ENCODE peak calls at places on chromosomes 5 and 9, in four cellular contexts. O, C, M and H are unnamed samples.

GRCh38 chr5:176901260-176902101 is 2.3 kb upstream of the HK3 start:
- DNase-seq in O (no peak), C (peak; percentile 15), M (no peak), H (no peak)

GRCh38 chr9:136686794-136687711 is at the start of gene AGPAT2:
- DNase-seq in O (peak; percentile 67), C (peak; percentile 36), M (peak; percentile 50), H (peak; percentile 51)

GRCh38 chr5:139182528-139183296 is 15.5 kb downstream of the SIL1 start:
- DNase-seq in O (no peak), C (no peak), M (no peak), H (no peak)

GRCh38 chr9:134350416-134350994 is 24.2 kb downstream of the RXRA start:
- DNase-seq in O (no peak), C (no peak), M (no peak), H (no peak)

GRCh38 chr5:149044453-149045117 is 18.3 kb downstream of the SH3TC2 start:
- DNase-seq in O (no peak), C (no peak), M (no peak), H (no peak)

GRCh38 chr5:16382047-16382446 is 83.6 kb downstream of the ZNF622 start:
- DNase-seq in O (no peak), C (no peak), M (no peak), H (no peak)

GRCh38 chr5:180172447-180173197 is 36.4 kb downstream of the RASGEF1C start:
- DNase-seq in O (no peak), C (no peak), M (no peak), H (no peak)

GRCh38 chr9:87334366-87334765 is 163.3 kb upstream of the DAPK1 start:
- DNase-seq in O (no peak), C (no peak), M (no peak), H (no peak)

GRCh38 chr5:173682313-173682712 is 65.9 kb upstream of the BOD1 start:
- DNase-seq in O (no peak), C (no peak), M (no peak), H (no peak)

GRCh38 chr5:121744577-121744976 is 107.1 kb upstream of the FTMT start:
- DNase-seq in O (no peak), C (no peak), M (no peak), H (no peak)

GRCh38 chr5:10250804-10251276 is 760 bp downstream of the CCT5 start:
- DNase-seq in O (no peak), C (peak; percentile 41), M (peak; percentile 42), H (peak; percentile 54)

GRCh38 chr5:59598547-59598874 is 295.0 kb downstream of the PDE4D start:
- DNase-seq in O (no peak), C (no peak), M (no peak), H (no peak)

GRCh38 chr5:93252165-93252564 is 328.9 kb downstream of the NR2F1-AS1 start:
- DNase-seq in O (no peak), C (no peak), M (peak; percentile 34), H (no peak)

GRCh38 chr5:51159606-51160005 is 223.6 kb upstream of the ISL1 start:
- DNase-seq in O (no peak), C (no peak), M (no peak), H (no peak)
- H3K23ac ChIP-seq in O (no peak overlapping the region), C (no peak overlapping the region), M (no peak overlapping the region), H (no peak overlapping the region)

GRCh38 chr9:82488319-82488701 is 499.7 kb downstream of the SPATA31D1 start:
- DNase-seq in O (no peak), C (no peak), M (no peak), H (no peak)

GRCh38 chr9:82491604-82492003 is 503.0 kb downstream of the SPATA31D1 start:
- DNase-seq in O (no peak), C (peak; percentile 10), M (no peak), H (no peak)

GRCh38 chr9:82489579-82489915 is 501.0 kb downstream of the SPATA31D1 start:
- DNase-seq in O (no peak), C (peak; percentile 5), M (no peak), H (no peak)

GRCh38 chr9:82490019-82490499 is 501.5 kb downstream of the SPATA31D1 start:
- DNase-seq in O (no peak), C (peak; percentile 74), M (peak; percentile 72), H (peak; percentile 16)

DNA sequence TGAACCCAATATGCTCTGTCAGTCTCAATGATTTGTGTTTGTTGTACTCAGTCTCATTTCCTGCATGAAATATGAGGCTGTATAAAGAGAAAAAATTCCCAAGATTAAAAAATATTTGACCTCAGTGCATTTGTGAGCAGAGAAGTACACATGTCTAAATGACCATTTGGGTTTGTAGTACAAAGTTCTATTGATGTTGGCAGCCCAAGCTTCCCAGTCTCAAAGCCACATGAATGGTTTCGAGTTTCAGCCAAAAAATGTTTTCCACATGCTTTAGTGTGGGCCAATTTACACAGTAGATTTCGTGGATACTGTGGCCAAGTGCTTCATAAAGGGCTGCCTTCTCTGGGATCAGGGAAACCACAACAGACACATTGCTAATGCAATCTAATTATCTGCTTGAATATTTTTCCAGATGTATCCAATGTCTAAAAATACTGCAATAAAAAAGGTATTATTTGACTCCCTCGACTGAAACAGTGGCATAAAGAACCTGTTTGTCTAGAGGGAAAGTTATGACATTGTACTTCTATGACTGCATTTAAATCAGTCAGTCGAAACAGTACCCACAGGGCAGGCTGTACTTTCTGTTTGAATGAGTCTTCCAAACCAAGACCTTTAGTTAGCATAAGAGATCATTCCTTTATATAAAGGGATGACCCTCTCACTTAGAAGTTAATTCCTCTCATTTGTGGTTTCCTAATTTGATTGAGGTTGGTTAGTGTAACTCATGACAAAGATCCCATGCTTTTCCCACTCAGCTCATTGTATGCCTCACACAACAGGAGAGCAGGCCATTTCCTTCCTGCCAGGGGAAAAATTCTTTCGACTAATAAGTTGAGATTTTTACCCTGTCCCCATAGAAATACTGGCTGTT is 500.4 kb downstream of the SPATA31D1 start:
- DNase-seq in O (no peak), C (peak; percentile 88), M (peak; percentile 45), H (no peak)
- H3K27ac ChIP-seq in O (no peak overlapping the region), C (no peak overlapping the region), M (no peak overlapping the region), H (no peak overlapping the region)

GRCh38 chr9:129081388-129081889 is 528 bp downstream of the DOLPP1 start:
- DNase-seq in O (no peak), C (no peak), M (no peak), H (no peak)
- H3K23ac ChIP-seq in O (no peak overlapping the region), C (peak overlapping the region; percentile 94), M (no peak overlapping the region), H (no peak overlapping the region)

DNA sequence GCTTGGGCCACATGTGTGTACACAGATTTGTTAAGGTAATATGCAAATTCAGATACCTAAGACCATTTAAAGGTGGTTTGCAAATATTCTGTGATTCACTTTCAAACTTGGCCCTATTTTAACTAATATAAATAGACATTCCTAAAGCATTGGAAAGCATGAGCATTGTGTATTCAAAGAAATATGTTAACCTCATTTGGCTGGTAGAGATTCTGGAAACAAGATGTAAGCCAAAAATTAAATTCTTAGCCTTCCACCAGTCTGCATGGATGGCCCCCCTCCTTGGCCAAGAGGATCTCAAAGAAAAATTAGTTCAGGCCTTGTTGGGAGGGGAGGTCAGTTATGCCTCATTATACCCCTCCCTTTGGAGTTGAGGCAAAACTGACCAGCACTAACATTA is 38.7 kb upstream of the C6 start:
- DNase-seq in O (no peak), C (peak; percentile 66), M (no peak), H (no peak)
- H3K27ac ChIP-seq in O (no peak overlapping the region), C (peak overlapping the region; percentile 87), M (no peak overlapping the region), H (no peak overlapping the region)

DNA sequence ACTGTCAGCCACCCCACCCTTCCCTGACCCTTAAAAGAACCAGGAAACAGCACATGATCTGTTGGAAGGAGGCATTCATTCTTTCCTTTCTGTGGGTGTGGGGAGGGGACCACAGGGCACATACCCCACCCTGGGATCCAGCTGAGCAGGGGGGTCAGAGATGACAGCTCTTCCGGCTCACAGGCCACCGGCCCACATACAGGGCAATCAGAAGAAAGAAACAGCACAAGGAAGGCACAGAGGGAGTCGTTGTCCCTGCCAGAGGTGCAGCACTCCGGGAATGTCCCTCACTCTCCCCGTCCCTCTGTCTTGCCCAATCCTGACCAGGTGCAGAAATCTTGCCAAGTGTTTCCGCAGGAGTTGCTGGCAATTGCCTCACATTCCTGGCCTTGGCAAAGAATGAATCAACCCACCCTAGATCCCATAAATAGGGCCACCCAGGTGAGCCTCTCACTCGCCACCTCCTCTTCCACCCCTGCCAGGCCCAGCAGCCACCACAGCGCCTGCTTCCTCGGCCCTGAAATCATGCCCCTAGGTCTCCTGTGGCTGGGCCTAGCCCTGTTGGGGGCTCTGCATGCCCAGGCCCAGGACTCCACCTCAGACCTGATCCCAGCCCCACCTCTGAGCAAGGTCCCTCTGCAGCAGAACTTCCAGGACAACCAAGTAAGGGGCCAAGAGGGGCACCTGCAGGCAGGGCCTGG is at the start of gene LCN2:
- DNase-seq in O (peak; percentile 22), C (no peak), M (no peak), H (no peak)
- H3K23ac ChIP-seq in O (no peak within 1 kb of the TSS), C (no peak within 1 kb of the TSS), M (no peak within 1 kb of the TSS), H (no peak within 1 kb of the TSS)

GRCh38 chr9:105329729-105330082 is 85.3 kb downstream of the SLC44A1 start:
- DNase-seq in O (no peak), C (no peak), M (no peak), H (peak; percentile 16)

GRCh38 chr9:105331160-105331559 is 86.7 kb downstream of the SLC44A1 start:
- DNase-seq in O (no peak), C (no peak), M (no peak), H (no peak)

GRCh38 chr9:105331755-105332154 is 87.3 kb downstream of the SLC44A1 start:
- DNase-seq in O (no peak), C (no peak), M (no peak), H (no peak)

GRCh38 chr9:105330201-105330600 is 85.8 kb downstream of the SLC44A1 start:
- DNase-seq in O (no peak), C (peak; percentile 40), M (peak; percentile 23), H (no peak)

GRCh38 chr9:105330755-105331154 is 86.3 kb downstream of the SLC44A1 start:
- DNase-seq in O (no peak), C (peak; percentile 16), M (no peak), H (no peak)
- H3K27ac ChIP-seq in O (no peak overlapping the region), C (no peak overlapping the region), M (no peak overlapping the region), H (no peak overlapping the region)

GRCh38 chr5:54370982-54371381 is 60.6 kb upstream of the ARL15 start:
- DNase-seq in O (no peak), C (no peak), M (no peak), H (no peak)
- H3K23ac ChIP-seq in O (no peak overlapping the region), C (no peak overlapping the region), M (no peak overlapping the region), H (no peak overlapping the region)

GRCh38 chr5:79235222-79235577 is 731 bp upstream of the JMY start:
- DNase-seq in O (no peak), C (peak; percentile 40), M (no peak), H (peak; percentile 61)
- H3K27ac ChIP-seq in O (no peak overlapping the region), C (no peak overlapping the region), M (no peak overlapping the region), H (no peak overlapping the region)

GRCh38 chr5:1188464-1188863 is 12.9 kb upstream of the SLC6A19 start:
- DNase-seq in O (no peak), C (no peak), M (no peak), H (no peak)

GRCh38 chr5:1186351-1187233 is 14.8 kb upstream of the SLC6A19 start:
- DNase-seq in O (no peak), C (no peak), M (no peak), H (no peak)

GRCh38 chr5:1189269-1189668 is 12.1 kb upstream of the SLC6A19 start:
- DNase-seq in O (no peak), C (no peak), M (no peak), H (no peak)

GRCh38 chr5:1187234-1187949 is 14.0 kb upstream of the SLC6A19 start:
- DNase-seq in O (no peak), C (no peak), M (no peak), H (no peak)

GRCh38 chr5:1187950-1188334 is 13.5 kb upstream of the SLC6A19 start:
- DNase-seq in O (no peak), C (no peak), M (no peak), H (no peak)
- H3K23ac ChIP-seq in O (no peak overlapping the region), C (no peak overlapping the region), M (no peak overlapping the region), H (no peak overlapping the region)

GRCh38 chr9:124008855-124009834 is 2.4 kb upstream of the LHX2 start:
- DNase-seq in O (peak; percentile 81), C (no peak), M (no peak), H (no peak)
- H3K27ac ChIP-seq in O (no peak overlapping the region), C (no peak overlapping the region), M (no peak overlapping the region), H (no peak overlapping the region)